ENCODE peak calls at places on chromosomes 11 and 22, in six cellular contexts. K is T-helper 9 cell; I is gastrocnemius medialis; R is IMR-90; H is stimulated activated CD8-positive, alpha-beta memory T cell treated with anti-CD3 and anti-CD28 coated beads, Interleukin-15, amount 100 ng/mL, for 24 hours; Y is fibroblast of lung. S is an unnamed sample.

GRCh38 chr22:43031617-43032016 is 16.7 kb upstream of the PACSIN2 start:
- DNase-seq in Y (no peak), K (no peak), R (no peak), H (no peak), I (no peak), S (no peak)

GRCh38 chr22:43972931-43973330 is 17.7 kb downstream of the SAMM50 start:
- DNase-seq in R (no peak), H (no peak), I (no peak), Y (no peak), K (no peak), S (no peak)

GRCh38 chr11:112223125-112223524 is 3.1 kb upstream of the PTS start:
- DNase-seq in Y (no peak), I (no peak), H (no peak), R (peak), K (no peak), S (no peak)

GRCh38 chr22:41286639-41287091 is 678 bp upstream of the RANGAP1 start:
- DNase-seq in H (no peak), Y (peak), I (no peak), R (peak), K (peak), S (no peak)

GRCh38 chr11:75986966-75987365 is 172.0 kb downstream of the UVRAG start:
- DNase-seq in I (no peak), K (no peak), R (no peak), H (no peak), Y (no peak), S (no peak)

GRCh38 chr22:19106886-19107729 is 15.1 kb downstream of the DGCR2 start:
- DNase-seq in Y (no peak), K (no peak), I (no peak), H (no peak), R (no peak), S (no peak)

GRCh38 chr22:37485714-37486223 is 415 bp downstream of the MFNG start:
- DNase-seq in Y (no peak), H (no peak), K (no peak), I (no peak), R (no peak), S (no peak)

GRCh38 chr11:86818466-86819282 is 18.3 kb downstream of the PRSS23 start:
- DNase-seq in H (no peak), I (no peak), R (peak), K (no peak), Y (peak), S (no peak)

GRCh38 chr11:43870981-43871550 is 9.6 kb upstream of the ALKBH3 start:
- DNase-seq in K (no peak), R (no peak), H (no peak), I (no peak), Y (no peak), S (no peak)

GRCh38 chr22:46798366-46799057 is 36.1 kb downstream of the TBC1D22A start:
- DNase-seq in K (peak), R (peak), H (peak), Y (peak), I (no peak), S (peak)

GRCh38 chr11:12725047-12725862 is 51.0 kb downstream of the TEAD1 start:
- DNase-seq in K (no peak), H (no peak), Y (no peak), R (no peak), I (no peak), S (no peak)

GRCh38 chr11:59426361-59427067 is at the start of gene OR5A2:
- DNase-seq in Y (no peak), H (no peak), R (no peak), K (no peak), I (no peak), S (no peak)

S was measured in NCI-H1930.